ENCODE peak calls at places on chromosomes 12 and 14, in five cellular contexts. W, Q, V, H and R are unnamed samples.

GRCh38 chr12:47361389-47362031 is 281.8 kb upstream of the AMIGO2 start:
- DNase-seq in V (no peak), H (peak), W (peak), Q (no peak), R (no peak)

GRCh38 chr14:64722842-64723447 is 18.7 kb downstream of the PLEKHG3 start:
- DNase-seq in V (no peak), Q (no peak), W (no peak), H (peak), R (no peak)

GRCh38 chr14:95527392-95528002 is 7.4 kb upstream of the GLRX5 start:
- DNase-seq in W (peak), Q (no peak), V (no peak), H (peak), R (peak)

GRCh38 chr12:1525858-1526257 is 68.5 kb downstream of the FBXL14 start:
- DNase-seq in H (no peak), V (no peak), W (no peak), Q (no peak), R (no peak)

GRCh38 chr14:102696332-102696731 is 80.9 kb upstream of the TRAF3 start:
- DNase-seq in W (no peak), H (no peak), V (no peak), Q (no peak), R (no peak)

GRCh38 chr12:24034894-24035293 is 85.4 kb upstream of the SOX5 start:
- DNase-seq in W (no peak), H (no peak), V (no peak), Q (no peak), R (no peak)

GRCh38 chr12:1811281-1811947 is 9.0 kb upstream of the LRTM2 start:
- DNase-seq in W (no peak), Q (no peak), H (no peak), V (peak), R (peak)

GRCh38 chr12:77189463-77189862 is 124.1 kb upstream of the E2F7 start:
- DNase-seq in Q (peak), W (no peak), H (peak), V (no peak), R (no peak)

GRCh38 chr12:57838594-57839302 is 7.8 kb downstream of the CTDSP2 start:
- DNase-seq in H (no peak), W (no peak), Q (no peak), V (no peak), R (no peak)

GRCh38 chr12:117685115-117685926 is 283.5 kb downstream of the KSR2 start:
- DNase-seq in W (peak), H (no peak), Q (peak), V (peak), R (peak)
- TF ChIP-seq CTCF in W (peak), H (no peak), Q (no peak), V (no peak), R (no peak)

GRCh38 chr14:76117789-76118188 is 33.9 kb upstream of the GPATCH2L start:
- DNase-seq in Q (no peak), V (no peak), W (no peak), H (no peak), R (no peak)

GRCh38 chr14:76115010-76115422 is 36.7 kb upstream of the GPATCH2L start:
- DNase-seq in H (no peak), V (no peak), W (no peak), Q (no peak), R (no peak)

GRCh38 chr14:76121089-76121748 is 30.5 kb upstream of the GPATCH2L start:
- DNase-seq in V (no peak), W (no peak), Q (no peak), H (no peak), R (no peak)

GRCh38 chr14:76113691-76114090 is 38.0 kb upstream of the GPATCH2L start:
- DNase-seq in Q (no peak), H (no peak), V (no peak), W (no peak), R (no peak)

GRCh38 chr14:76118594-76118993 is 33.1 kb upstream of the GPATCH2L start:
- DNase-seq in V (no peak), W (no peak), H (no peak), Q (no peak), R (no peak)
- TF ChIP-seq CTCF in V (no peak), W (no peak), H (no peak), Q (no peak), R (no peak)

DNA sequence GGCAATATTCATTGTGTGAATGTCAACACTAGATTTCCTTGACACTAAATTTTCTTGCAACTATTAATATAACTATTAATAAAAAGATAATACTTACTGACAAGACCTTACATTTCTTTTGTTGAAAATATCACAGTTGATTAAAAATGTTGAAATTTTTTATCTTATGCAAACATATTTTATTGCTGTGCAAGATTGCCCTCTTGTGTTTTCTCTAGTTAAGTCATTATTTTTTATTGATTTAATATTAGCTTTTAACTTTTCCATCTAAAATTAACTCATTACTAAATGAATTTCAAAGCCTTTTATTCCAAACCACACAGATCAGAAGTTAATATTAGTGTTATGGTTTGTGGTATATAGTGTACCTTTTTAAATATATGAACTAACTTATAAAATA is 11.7 kb upstream of the NAA30 start:
- DNase-seq in H (no peak), V (no peak), Q (no peak), W (no peak), R (no peak)
- TF ChIP-seq CTCF in H (no peak), V (no peak), Q (no peak), W (peak), R (no peak)

DNA sequence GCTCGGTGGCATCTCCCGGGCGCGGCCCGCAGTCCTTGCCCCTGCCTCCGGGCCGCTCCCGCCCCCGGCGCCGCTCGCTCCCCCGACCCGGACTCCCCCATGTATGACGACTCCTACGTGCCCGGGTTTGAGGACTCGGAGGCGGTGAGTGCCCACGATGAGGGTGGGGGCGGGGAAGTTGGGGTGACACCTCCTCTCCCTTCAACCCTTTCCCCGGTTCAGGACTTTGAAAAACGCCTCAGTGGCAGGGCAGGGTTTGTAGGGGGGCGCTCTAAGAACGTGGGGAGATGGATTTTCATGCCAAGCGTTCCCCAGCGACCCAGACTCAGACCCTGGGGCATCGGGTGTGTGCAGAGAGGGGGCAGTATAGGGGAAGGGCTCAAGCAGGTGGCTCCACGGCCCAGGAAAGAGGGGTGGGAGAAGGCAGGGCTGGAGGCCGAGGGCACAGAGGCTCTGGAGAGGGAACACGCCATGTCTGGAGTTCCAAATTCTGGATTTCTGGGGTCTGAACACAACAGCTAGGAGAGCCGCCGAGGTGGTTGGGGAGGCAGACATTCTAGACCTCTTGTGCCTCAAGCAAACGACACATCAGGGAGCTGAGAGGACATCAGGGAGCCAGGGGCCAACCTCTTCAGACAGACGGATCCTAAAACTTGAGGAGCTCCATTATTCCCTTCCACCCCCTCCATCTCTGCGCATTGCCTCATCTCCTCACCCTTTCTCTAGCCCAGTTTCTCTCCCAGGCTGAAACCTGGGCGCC is 715 bp downstream of the CACNB3 start:
- DNase-seq in W (peak), V (peak), H (no peak), Q (no peak), R (peak)
- TF ChIP-seq CTCF in W (peak), V (no peak), H (peak), Q (no peak), R (no peak)

DNA sequence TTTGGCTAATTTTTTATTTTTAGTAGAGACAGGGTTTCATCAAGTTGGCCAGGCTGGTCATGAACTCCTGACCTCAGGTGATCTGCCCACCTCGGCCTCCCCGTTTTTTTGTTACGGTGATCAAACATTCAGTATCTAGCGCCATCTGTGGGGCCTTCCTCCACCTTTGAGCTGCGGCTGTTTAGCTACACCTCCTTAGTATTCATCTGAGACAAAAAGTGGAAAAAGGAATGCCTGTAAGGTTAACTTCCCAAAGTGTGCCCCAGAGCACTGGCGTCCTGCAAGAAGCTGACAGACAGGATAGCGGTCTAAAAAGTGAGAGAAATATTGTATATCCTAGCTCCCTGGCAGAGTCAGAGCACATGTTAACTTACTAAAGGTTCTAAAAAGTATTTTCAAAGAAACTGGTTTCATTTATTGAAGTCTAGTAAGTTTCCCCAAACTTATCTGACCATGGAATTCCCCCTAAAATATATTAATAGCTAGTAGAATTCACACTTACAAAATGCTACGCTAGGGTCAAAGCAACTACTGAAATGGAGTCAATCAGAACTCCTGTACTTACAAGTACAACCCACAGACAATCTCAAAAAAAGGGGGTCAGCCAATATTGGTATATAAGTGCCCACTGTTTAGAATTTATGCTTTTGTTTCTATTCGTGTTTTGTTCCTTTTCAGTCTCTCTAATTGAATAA is 59.1 kb downstream of the DUSP16 start:
- DNase-seq in Q (no peak), H (no peak), W (peak), V (no peak), R (no peak)
- TF ChIP-seq CTCF in Q (no peak), H (no peak), W (no peak), V (no peak), R (no peak)

GRCh38 chr14:59707778-59708635 is 131.4 kb upstream of the CCDC175 start:
- DNase-seq in V (no peak), H (peak), W (no peak), Q (no peak), R (no peak)
- TF ChIP-seq CTCF in V (no peak), H (no peak), W (no peak), Q (no peak), R (no peak)

GRCh38 chr14:104129556-104129955 is 8.8 kb upstream of the KIF26A start:
- DNase-seq in H (no peak), Q (no peak), W (no peak), V (no peak), R (no peak)

GRCh38 chr14:104132981-104133380 is 5.4 kb upstream of the KIF26A start:
- DNase-seq in W (peak), H (no peak), Q (no peak), V (peak), R (no peak)

GRCh38 chr14:104131968-104132732 is 6.2 kb upstream of the KIF26A start:
- DNase-seq in V (peak), Q (no peak), H (no peak), W (no peak), R (no peak)

GRCh38 chr14:104128981-104129380 is 9.4 kb upstream of the KIF26A start:
- DNase-seq in Q (no peak), W (no peak), H (no peak), V (no peak), R (no peak)

GRCh38 chr14:104130974-104131651 is 7.3 kb upstream of the KIF26A start:
- DNase-seq in Q (no peak), H (peak), V (peak), W (peak), R (peak)
- TF ChIP-seq CTCF in Q (peak), H (peak), V (peak), W (peak), R (peak)

GRCh38 chr12:121799842-121800693 is 3.7 kb upstream of the SETD1B start:
- DNase-seq in H (peak), Q (peak), W (no peak), V (peak), R (peak)
- TF ChIP-seq CTCF in H (no peak), Q (no peak), W (no peak), V (no peak), R (no peak)

DNA sequence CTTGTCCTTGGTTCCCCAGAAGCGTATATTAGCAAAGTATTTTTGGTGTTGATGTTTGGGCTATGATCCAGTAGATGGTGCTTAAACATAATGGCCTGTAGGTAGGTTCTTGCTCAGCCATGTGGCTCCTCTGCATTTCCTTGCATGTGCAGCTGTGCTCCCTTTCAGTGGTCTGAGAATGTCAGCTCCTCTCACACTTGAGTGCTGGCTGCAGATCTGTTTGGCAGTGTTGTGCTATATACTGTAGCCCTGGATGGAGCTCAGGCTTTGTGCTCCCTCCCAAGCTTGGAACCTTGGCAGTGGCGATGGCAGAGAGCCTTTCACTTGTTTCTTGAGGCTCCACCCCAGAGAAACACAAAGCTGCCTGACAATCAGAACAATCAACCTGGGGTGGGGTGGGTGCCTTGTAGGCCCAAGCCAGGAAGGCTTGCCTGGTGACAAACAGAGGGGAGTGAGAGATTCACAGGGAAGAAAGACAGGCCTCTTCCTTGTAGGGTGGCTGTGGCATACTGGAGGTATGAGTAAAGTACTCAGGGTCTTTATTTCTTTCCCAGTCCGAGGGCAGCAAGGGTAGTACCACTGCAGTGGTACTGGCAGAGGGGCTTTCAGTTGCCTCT is 255.3 kb downstream of the RAD51B start:
- DNase-seq in H (peak), V (no peak), W (no peak), Q (no peak), R (no peak)
- TF ChIP-seq CTCF in H (peak), V (no peak), W (no peak), Q (no peak), R (no peak)

GRCh38 chr14:22849212-22849819 is 12.9 kb downstream of the MMP14 start:
- DNase-seq in V (peak), W (no peak), Q (no peak), H (peak), R (no peak)

GRCh38 chr14:22845821-22846625 is 9.6 kb downstream of the MMP14 start:
- DNase-seq in H (no peak), W (no peak), Q (no peak), V (peak), R (no peak)

GRCh38 chr14:22847661-22848341 is 11.4 kb downstream of the MMP14 start:
- DNase-seq in V (no peak), Q (no peak), H (peak), W (no peak), R (no peak)

GRCh38 chr14:22846811-22847307 is 10.5 kb downstream of the MMP14 start:
- DNase-seq in H (no peak), V (no peak), Q (no peak), W (no peak), R (no peak)

DNA sequence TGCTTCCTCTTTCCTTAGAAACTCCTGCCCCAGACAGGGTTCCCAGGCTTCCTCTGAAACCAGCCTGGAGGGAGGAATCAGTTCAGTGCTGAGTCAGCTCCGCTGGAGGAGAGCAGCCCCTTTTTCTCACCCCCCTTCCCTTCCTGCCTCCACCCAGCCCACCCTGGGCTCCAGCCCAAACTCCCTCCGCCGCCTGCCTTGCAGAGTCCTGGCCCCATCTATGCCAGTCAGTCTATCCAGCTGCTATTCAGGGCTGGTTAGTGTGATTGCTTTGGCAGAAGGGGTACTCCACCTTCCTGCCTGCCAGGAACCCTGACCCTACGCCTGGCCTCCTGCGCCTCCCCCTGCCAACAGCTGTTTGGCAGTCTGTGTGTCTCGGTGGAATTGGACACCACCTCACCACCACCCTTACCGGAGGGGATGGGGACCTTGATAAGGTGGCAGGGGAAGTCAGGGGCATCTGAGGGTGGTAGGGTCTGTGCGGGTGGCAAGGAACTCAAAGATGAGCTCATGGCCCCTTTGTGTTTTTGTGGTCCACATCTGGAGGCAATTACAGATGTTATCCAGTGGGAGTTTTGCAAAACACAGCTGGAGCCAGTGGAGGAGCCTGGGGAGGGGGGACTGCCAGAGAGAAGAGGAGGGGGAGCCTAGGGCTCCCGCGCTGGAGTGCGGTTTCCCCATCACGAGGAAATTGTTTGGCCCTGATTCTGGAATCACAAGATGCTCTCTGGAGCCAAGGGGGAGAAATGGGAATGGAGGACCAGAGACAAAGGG is 12.2 kb downstream of the MMP14 start:
- DNase-seq in V (peak), Q (no peak), W (no peak), H (peak), R (no peak)
- TF ChIP-seq CTCF in V (no peak), Q (no peak), W (no peak), H (no peak), R (no peak)